ENCODE peak calls at places on chromosomes 7 and 10, in ten cellular contexts. A is posterior cingulate gyrus; L is activated CD4-positive, alpha-beta T cell treated with anti-CD3 and anti-CD28 coated beads, Interleukin-2, amount 50 U/mL, for 48 hours; K is lower lobe of right lung; X is hepatic stellate cell; O is NCI-H1436; S is activated T-cell treated with anti-CD3 and anti-CD28 coated beads for 24 hours; W is HCEC 1CT; Z is T-helper 1 cell; J is AG09319. Y is an unnamed sample.

GRCh38 chr7:122719010-122719578 is 16.4 kb upstream of the RNF148 start:
- DNase-seq in A (no peak), L (no peak), K (no peak), X (no peak), O (no peak), S (no peak), W (no peak), Z (no peak), J (no peak), Y (no peak)

GRCh38 chr7:157930441-157930840 is 593.6 kb downstream of the DNAJB6 start:
- DNase-seq in A (no peak), L (no peak), K (no peak), X (no peak), O (peak), S (no peak), W (no peak), Z (no peak), J (no peak), Y (no peak)

GRCh38 chr10:639751-640672 is 49.5 kb downstream of the DIP2C start:
- DNase-seq in A (peak), L (no peak), K (peak), X (no peak), O (no peak), S (no peak), W (no peak), Z (no peak), J (no peak), Y (no peak)

GRCh38 chr10:97095701-97096300 is 90.0 kb downstream of the SLIT1 start:
- DNase-seq in A (peak), L (no peak), K (no peak), X (no peak), O (no peak), S (no peak), W (no peak), Z (no peak), J (no peak), Y (no peak)

GRCh38 chr7:109318146-109318545 is 748.5 kb downstream of the DNAJB9 start:
- DNase-seq in A (no peak), L (no peak), K (no peak), X (no peak), O (no peak), S (no peak), W (no peak), Z (no peak), J (no peak), Y (no peak)

GRCh38 chr7:129741743-129742213 is 130.3 kb downstream of the NRF1 start:
- DNase-seq in A (no peak), L (no peak), K (no peak), X (no peak), O (peak), S (no peak), W (no peak), Z (no peak), J (no peak), Y (no peak)

GRCh38 chr10:89503151-89503550 is 32.2 kb downstream of the SLC16A12 start:
- DNase-seq in A (no peak), L (no peak), K (no peak), X (no peak), O (no peak), S (no peak), W (no peak), Z (no peak), J (no peak), Y (no peak)

GRCh38 chr7:1369856-1370657 is 89.2 kb downstream of the MICALL2 start:
- DNase-seq in A (peak), L (no peak), K (no peak), X (no peak), O (no peak), S (no peak), W (no peak), Z (no peak), J (no peak), Y (no peak)

GRCh38 chr10:113663142-113663541 is 699 bp downstream of the NRAP start:
- DNase-seq in A (no peak), L (no peak), K (no peak), X (no peak), O (no peak), S (no peak), W (no peak), Z (no peak), J (no peak), Y (no peak)

GRCh38 chr10:15868006-15868405 is 7.7 kb upstream of the MINDY3 start:
- DNase-seq in A (no peak), L (no peak), K (no peak), X (no peak), O (no peak), S (no peak), W (no peak), Z (no peak), J (no peak), Y (no peak)